ENCODE peak calls at places on chromosomes 11 and 22, in six cellular contexts. V is foreskin fibroblast; L is activated CD4-positive, alpha-beta T cell treated with anti-CD3 and anti-CD28 coated beads for 4 hours; A is NCI-H187 treated with DMSO at 0.1 percent for 48 hours; R is epithelial cell of esophagus; K is fibroblast of the aortic adventitia. M is an unnamed sample.
A peak's percentile ranks its signal among the peaks of the same experiment; 100 is the strongest.

GRCh38 chr22:48618326-48618725 is 1209.3 kb downstream of the BRD1 start:
- DNase-seq in L (no peak), A (no peak), K (no peak), R (no peak), V (no peak), M (no peak)

GRCh38 chr11:46285594-46286033 is 8.2 kb downstream of the CREB3L1 start:
- DNase-seq in V (peak; percentile 90), L (no peak), K (peak; percentile 86), R (no peak), A (no peak), M (no peak)

GRCh38 chr11:19842505-19842904 is 129.9 kb downstream of the NAV2 start:
- DNase-seq in K (no peak), V (no peak), L (no peak), R (no peak), A (no peak), M (no peak)

GRCh38 chr22:37588540-37589215 is 8.8 kb upstream of the LGALS2 start:
- DNase-seq in A (no peak), R (no peak), L (no peak), K (no peak), V (no peak), M (no peak)

GRCh38 chr11:8283510-8284272 is 20.0 kb upstream of the LMO1 start:
- DNase-seq in K (no peak), R (no peak), A (no peak), L (no peak), V (peak; percentile 20), M (no peak)

GRCh38 chr22:21707677-21708076 is 27.9 kb downstream of the YPEL1 start:
- DNase-seq in K (peak; percentile 26), V (peak; percentile 41), R (no peak), A (no peak), L (no peak), M (no peak)

GRCh38 chr11:71240865-71241691 is 11.3 kb downstream of the SHANK2 start:
- DNase-seq in K (peak; percentile 77), V (peak; percentile 82), A (no peak), R (peak; percentile 92), L (no peak), M (peak; percentile 96)

GRCh38 chr11:68959465-68960298 is 21.1 kb downstream of the MRGPRD start:
- DNase-seq in K (no peak), A (no peak), R (no peak), L (no peak), V (no peak), M (no peak)

M was measured in H4.